ENCODE peak calls at places on chromosomes 1 and 21, in four cellular contexts. One of them, this sample, is unnamed.

GRCh38 chr1:222441006-222441620 is 106.8 kb downstream of the HHIPL2 start:
- DNase-seq in CD8-positive, alpha-beta T cell: no peak
- DNase-seq in tibial artery: no peak
- DNase-seq in endodermal cell: peak
- DNase-seq in this sample: no peak

GRCh38 chr1:204141131-204141530 is 10.7 kb downstream of the ETNK2 start:
- DNase-seq in tibial artery: no peak
- DNase-seq in endodermal cell: no peak
- DNase-seq in CD8-positive, alpha-beta T cell: no peak
- DNase-seq in this sample: no peak

GRCh38 chr1:58927026-58927721 is 143.3 kb upstream of the JUN start:
- DNase-seq in CD8-positive, alpha-beta T cell: no peak
- DNase-seq in tibial artery: no peak
- DNase-seq in endodermal cell: peak
- DNase-seq in this sample: no peak

GRCh38 chr1:47934243-47934805 is 62.9 kb downstream of the TRABD2B start:
- DNase-seq in tibial artery: peak
- DNase-seq in CD8-positive, alpha-beta T cell: no peak
- DNase-seq in endodermal cell: peak
- DNase-seq in this sample: no peak

GRCh38 chr21:39633043-39633442 is 20.3 kb downstream of the B3GALT5 start:
- DNase-seq in tibial artery: no peak
- DNase-seq in CD8-positive, alpha-beta T cell: no peak
- DNase-seq in endodermal cell: no peak
- DNase-seq in this sample: no peak

GRCh38 chr1:86965012-86965826 is 50.8 kb downstream of the HS2ST1 start:
- DNase-seq in tibial artery: no peak
- DNase-seq in endodermal cell: peak
- DNase-seq in CD8-positive, alpha-beta T cell: peak
- DNase-seq in this sample: no peak

GRCh38 chr1:236103059-236103458 is 38.2 kb upstream of the NID1 start:
- DNase-seq in endodermal cell: peak
- DNase-seq in tibial artery: no peak
- DNase-seq in CD8-positive, alpha-beta T cell: no peak
- DNase-seq in this sample: no peak

GRCh38 chr1:21622466-21623315 is 46.5 kb downstream of the RAP1GAP start:
- DNase-seq in endodermal cell: peak
- DNase-seq in CD8-positive, alpha-beta T cell: peak
- DNase-seq in tibial artery: no peak
- DNase-seq in this sample: no peak

GRCh38 chr1:57894315-57894714 is 470.5 kb upstream of the DAB1 start:
- DNase-seq in endodermal cell: no peak
- DNase-seq in CD8-positive, alpha-beta T cell: no peak
- DNase-seq in tibial artery: no peak
- DNase-seq in this sample: no peak

GRCh38 chr21:41168391-41169257 is 664 bp downstream of the BACE2 start:
- DNase-seq in tibial artery: peak
- DNase-seq in endodermal cell: peak
- DNase-seq in CD8-positive, alpha-beta T cell: no peak
- DNase-seq in this sample: no peak

GRCh38 chr21:41171210-41171609 is 3.2 kb downstream of the BACE2 start:
- DNase-seq in tibial artery: peak
- DNase-seq in CD8-positive, alpha-beta T cell: no peak
- DNase-seq in endodermal cell: no peak
- DNase-seq in this sample: peak

GRCh38 chr21:41169701-41170100 is 1.7 kb downstream of the BACE2 start:
- DNase-seq in CD8-positive, alpha-beta T cell: no peak
- DNase-seq in endodermal cell: no peak
- DNase-seq in tibial artery: no peak
- DNase-seq in this sample: no peak

GRCh38 chr21:41169258-41169576 is 1.3 kb downstream of the BACE2 start:
- DNase-seq in CD8-positive, alpha-beta T cell: no peak
- DNase-seq in endodermal cell: no peak
- DNase-seq in tibial artery: no peak
- DNase-seq in this sample: no peak

GRCh38 chr21:41170442-41170841 is 2.5 kb downstream of the BACE2 start:
- DNase-seq in CD8-positive, alpha-beta T cell: no peak
- DNase-seq in tibial artery: peak
- DNase-seq in endodermal cell: peak
- DNase-seq in this sample: peak
- H3K4me3 ChIP-seq in CD8-positive, alpha-beta T cell: no peak
- H3K4me3 ChIP-seq in tibial artery: peak
- H3K4me3 ChIP-seq in endodermal cell: no peak
- H3K4me3 ChIP-seq in this sample: no peak

GRCh38 chr1:7942701-7943029 is 2.0 kb upstream of the TNFRSF9 start:
- DNase-seq in tibial artery: no peak
- DNase-seq in CD8-positive, alpha-beta T cell: no peak
- DNase-seq in endodermal cell: no peak
- DNase-seq in this sample: no peak
- H3K27ac ChIP-seq in tibial artery: peak
- H3K27ac ChIP-seq in CD8-positive, alpha-beta T cell: no peak
- H3K27ac ChIP-seq in endodermal cell: no peak
- H3K27ac ChIP-seq in this sample: peak

GRCh38 chr21:25036775-25037174 is 570.5 kb downstream of the MRPL39 start:
- DNase-seq in CD8-positive, alpha-beta T cell: no peak
- DNase-seq in tibial artery: no peak
- DNase-seq in endodermal cell: no peak
- DNase-seq in this sample: no peak

DNA sequence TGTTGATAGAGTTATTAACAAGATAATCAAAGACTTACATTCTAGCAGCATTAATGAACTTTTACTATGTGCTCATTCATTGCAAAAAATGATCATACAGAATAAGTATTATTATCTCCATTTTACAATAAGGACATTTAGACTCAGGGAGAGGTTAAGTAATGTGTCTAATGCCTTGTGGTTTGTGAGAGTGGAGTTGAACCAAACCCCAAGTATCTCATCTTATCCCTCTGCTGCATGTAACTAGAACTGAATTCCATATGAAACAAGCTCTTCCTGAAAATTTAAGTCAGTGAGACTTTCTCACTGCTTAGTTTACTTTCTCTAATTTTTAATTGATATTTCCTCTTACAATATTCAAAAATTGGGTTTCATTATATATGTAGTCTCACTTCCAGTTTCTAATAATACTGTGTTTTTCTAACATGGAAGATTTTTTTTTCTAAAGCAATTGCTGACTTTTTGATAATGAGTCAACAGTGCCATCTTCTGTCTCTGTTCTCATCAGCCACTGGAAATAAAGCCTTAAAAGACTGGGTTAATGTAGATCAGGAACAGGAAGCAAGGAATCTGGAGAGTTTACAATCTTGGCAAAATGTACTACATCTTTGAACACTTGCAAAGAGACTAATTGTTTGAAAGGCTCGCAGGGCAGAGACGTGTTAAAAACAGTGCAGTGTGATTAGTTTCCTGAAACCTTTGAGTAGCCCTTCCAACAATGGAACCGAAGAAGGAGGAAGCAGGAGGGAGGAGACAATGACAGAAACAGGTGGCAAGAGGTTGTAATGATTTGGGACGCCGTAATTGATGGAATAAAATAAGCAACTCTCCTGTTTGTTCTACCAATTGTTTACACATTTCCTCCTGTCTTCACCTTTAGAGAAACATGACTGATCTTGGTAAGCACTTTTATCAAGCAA is 567.6 kb downstream of the MRPL39 start:
- DNase-seq in tibial artery: no peak
- DNase-seq in CD8-positive, alpha-beta T cell: no peak
- DNase-seq in endodermal cell: no peak
- DNase-seq in this sample: no peak
- H3K4me3 ChIP-seq in tibial artery: no peak
- H3K4me3 ChIP-seq in CD8-positive, alpha-beta T cell: no peak
- H3K4me3 ChIP-seq in endodermal cell: no peak
- H3K4me3 ChIP-seq in this sample: no peak

GRCh38 chr1:153670257-153670858 is 435 bp downstream of the ILF2 start:
- DNase-seq in tibial artery: no peak
- DNase-seq in endodermal cell: no peak
- DNase-seq in CD8-positive, alpha-beta T cell: no peak
- DNase-seq in this sample: no peak
- H3K27ac ChIP-seq in tibial artery: peak
- H3K27ac ChIP-seq in endodermal cell: peak
- H3K27ac ChIP-seq in CD8-positive, alpha-beta T cell: peak
- H3K27ac ChIP-seq in this sample: peak